ENCODE peak calls at places on chromosomes 11 and 22, in four cellular contexts. S is H7, U is PC-3, X is right lobe of liver. N is an unnamed sample.

GRCh38 chr22:47275479-47276218 is 513.2 kb downstream of the TBC1D22A start:
- DNase-seq in S (no peak), U (peak; percentile 78), X (peak; percentile 34), N (no peak)

GRCh38 chr22:46040471-46041465 is 63.8 kb upstream of the WNT7B start:
- DNase-seq in S (peak; percentile 48), U (no peak), X (peak; percentile 23), N (no peak)

GRCh38 chr11:70367071-70367470 is 31.3 kb upstream of the CTTN start:
- DNase-seq in S (no peak), U (no peak), X (no peak), N (no peak)

GRCh38 chr11:120810251-120810650 is 213.7 kb upstream of the TBCEL start:
- DNase-seq in S (no peak), U (no peak), X (no peak), N (no peak)

GRCh38 chr22:21947040-21948014 is 5.3 kb downstream of the PPM1F start:
- DNase-seq in S (peak; percentile 82), U (peak; percentile 19), X (no peak), N (no peak)

GRCh38 chr11:9739108-9739507 is 75.2 kb downstream of the SWAP70 start:
- DNase-seq in S (no peak), U (no peak), X (no peak), N (no peak)

GRCh38 chr11:926341-926916 is 759 bp downstream of the AP2A2 start:
- DNase-seq in S (peak; percentile 84), U (peak; percentile 47), X (no peak), N (no peak)

GRCh38 chr22:17434856-17435255 is 65.6 kb downstream of the CECR2 start:
- DNase-seq in S (no peak), U (no peak), X (no peak), N (no peak)

GRCh38 chr22:20062766-20063083 is 17.3 kb upstream of the DGCR8 start:
- DNase-seq in S (no peak), U (peak; percentile 42), X (no peak), N (no peak)

GRCh38 chr11:45713573-45713972 is 48.2 kb upstream of the CHST1 start:
- DNase-seq in S (no peak), U (no peak), X (no peak), N (no peak)

GRCh38 chr11:20134991-20135736 is 25.1 kb downstream of the DBX1 start:
- DNase-seq in S (no peak), U (no peak), X (no peak), N (no peak)

GRCh38 chr11:134607963-134608750 is 196.1 kb upstream of the B3GAT1 start:
- DNase-seq in S (no peak), U (no peak), X (no peak), N (no peak)

GRCh38 chr11:116507016-116507415 is 265.8 kb downstream of the BUD13 start:
- DNase-seq in S (no peak), U (no peak), X (no peak), N (no peak)

GRCh38 chr11:60059052-60059451 is 2.6 kb downstream of the MS4A3 start:
- DNase-seq in S (no peak), U (peak; percentile 70), X (no peak), N (no peak)

GRCh38 chr11:399731-400211 is 5.8 kb downstream of the PKP3 start:
- DNase-seq in S (no peak), U (no peak), X (no peak), N (no peak)

GRCh38 chr11:83007909-83008580 is 63.7 kb downstream of the RAB30 start:
- DNase-seq in S (no peak), U (no peak), X (peak; percentile 84), N (no peak)

GRCh38 chr22:19629331-19629719 is 85.0 kb upstream of the SEPTIN5 start:
- DNase-seq in S (no peak), U (no peak), X (no peak), N (no peak)

GRCh38 chr11:71774603-71775222 is 58.3 kb upstream of the DEFB108B start:
- DNase-seq in S (no peak), U (no peak), X (no peak), N (no peak)

GRCh38 chr11:72239296-72239848 is 4.6 kb downstream of the PHOX2A start:
- DNase-seq in S (no peak), U (peak; percentile 47), X (peak; percentile 45), N (no peak)

GRCh38 chr11:132337819-132338416 is 967.5 kb downstream of the NTM start:
- DNase-seq in S (no peak), U (no peak), X (no peak), N (no peak)

GRCh38 chr22:35156945-35157344 is 91.0 kb downstream of the ISX start:
- DNase-seq in S (no peak), U (no peak), X (no peak), N (no peak)
- H3K4me3 ChIP-seq in S (no peak overlapping the region), U (no peak overlapping the region), X (no peak overlapping the region), N (no peak overlapping the region)

GRCh38 chr11:62543680-62544444 is 2.7 kb downstream of the AHNAK start:
- DNase-seq in S (peak; percentile 62), U (peak; percentile 29), X (no peak), N (no peak)

GRCh38 chr11:62546244-62546936 is at the start of gene AHNAK:
- DNase-seq in S (peak; percentile 93), U (peak; percentile 75), X (peak; percentile 90), N (no peak)

GRCh38 chr11:62546937-62547625 is 475 bp upstream of the AHNAK start:
- DNase-seq in S (peak; percentile 76), U (peak; percentile 77), X (no peak), N (no peak)

GRCh38 chr11:62544521-62545436 is 1.8 kb downstream of the AHNAK start:
- DNase-seq in S (peak; percentile 66), U (peak; percentile 50), X (no peak), N (no peak)

GRCh38 chr11:62545437-62546243 is 966 bp downstream of the AHNAK start:
- DNase-seq in S (peak; percentile 95), U (peak; percentile 99), X (peak; percentile 86), N (peak; percentile 70)
- H3K4me3 ChIP-seq in S (peak overlapping the region; percentile 79), U (peak overlapping the region; percentile 96), X (peak overlapping the region; percentile 97), N (peak overlapping the region; percentile 95)

DNA sequence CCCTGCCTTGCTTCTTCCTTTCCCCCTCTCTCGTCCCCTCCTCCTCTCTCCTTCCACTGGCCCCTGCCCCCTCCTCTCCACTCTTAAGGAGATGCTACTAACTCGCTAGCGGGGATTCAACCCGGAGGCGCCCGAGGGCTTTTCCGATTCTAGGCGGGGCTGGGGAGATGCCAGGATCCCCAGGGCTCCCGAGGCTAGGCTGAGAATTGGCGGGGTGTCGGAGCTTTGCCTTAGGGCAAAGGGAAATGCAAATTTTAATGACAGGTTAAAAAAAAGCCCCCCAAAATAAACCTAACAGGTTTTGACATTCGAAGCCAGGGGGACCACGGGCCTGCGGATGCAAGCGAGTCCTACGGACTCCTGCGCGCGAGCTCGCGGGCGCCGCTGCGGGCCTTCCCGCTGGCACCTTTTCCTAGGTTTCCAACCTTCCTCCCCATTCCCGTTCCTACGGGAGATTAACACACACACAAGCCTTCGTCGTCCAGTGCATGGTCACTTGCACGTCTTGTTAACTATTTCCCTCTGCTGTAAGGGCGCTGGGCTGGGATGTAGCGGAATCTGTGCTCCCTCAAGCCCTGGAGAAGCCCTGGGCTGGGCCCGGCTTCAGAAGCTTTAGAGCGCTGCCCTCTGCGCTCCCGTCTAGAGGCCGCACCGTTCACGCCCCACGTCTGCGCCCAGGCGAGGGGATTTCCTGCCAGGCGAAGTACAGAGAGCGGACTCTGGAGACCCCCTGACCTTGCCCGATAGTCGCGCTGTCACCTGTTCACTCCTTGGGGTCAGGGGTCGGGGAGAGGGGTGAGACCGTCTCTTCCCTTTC is 725 bp upstream of the ALX4 start:
- DNase-seq in S (peak; percentile 85), U (no peak), X (no peak), N (no peak)
- H3K4me3 ChIP-seq in S (no peak overlapping the region), U (no peak overlapping the region), X (no peak overlapping the region), N (no peak overlapping the region)

GRCh38 chr11:33373636-33374035 is 116.5 kb downstream of the HIPK3 start:
- DNase-seq in S (no peak), U (peak; percentile 27), X (no peak), N (no peak)

GRCh38 chr11:33377100-33377851 is 120.1 kb downstream of the HIPK3 start:
- DNase-seq in S (no peak), U (no peak), X (no peak), N (no peak)

GRCh38 chr11:33376331-33377099 is 119.3 kb downstream of the HIPK3 start:
- DNase-seq in S (peak; percentile 78), U (no peak), X (no peak), N (no peak)

GRCh38 chr11:33375688-33376311 is 118.6 kb downstream of the HIPK3 start:
- DNase-seq in S (peak; percentile 83), U (peak; percentile 34), X (no peak), N (no peak)

DNA sequence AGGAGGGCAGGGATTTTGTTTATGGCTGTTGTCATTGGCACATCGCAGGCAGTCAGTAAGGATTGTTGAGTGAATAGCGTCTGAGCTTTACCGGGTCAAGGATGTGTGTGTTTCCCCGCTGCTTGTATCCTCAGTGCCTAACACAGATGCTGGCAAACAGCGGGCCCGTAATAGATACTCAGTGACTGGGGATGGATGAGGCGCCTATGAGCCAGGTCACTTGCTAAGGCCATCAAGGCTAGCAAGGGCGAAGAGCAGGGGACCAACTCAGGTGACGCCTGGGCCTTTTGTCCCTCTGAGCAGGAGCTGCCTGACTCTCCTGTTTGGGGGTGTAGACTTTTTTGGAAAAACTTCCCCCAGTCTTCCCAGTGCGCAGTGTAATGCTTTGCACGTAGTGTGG is 118.1 kb downstream of the HIPK3 start:
- DNase-seq in S (no peak), U (no peak), X (no peak), N (no peak)
- H3K4me3 ChIP-seq in S (peak overlapping the region; percentile 53), U (peak overlapping the region; percentile 70), X (no peak overlapping the region), N (no peak overlapping the region)

DNA sequence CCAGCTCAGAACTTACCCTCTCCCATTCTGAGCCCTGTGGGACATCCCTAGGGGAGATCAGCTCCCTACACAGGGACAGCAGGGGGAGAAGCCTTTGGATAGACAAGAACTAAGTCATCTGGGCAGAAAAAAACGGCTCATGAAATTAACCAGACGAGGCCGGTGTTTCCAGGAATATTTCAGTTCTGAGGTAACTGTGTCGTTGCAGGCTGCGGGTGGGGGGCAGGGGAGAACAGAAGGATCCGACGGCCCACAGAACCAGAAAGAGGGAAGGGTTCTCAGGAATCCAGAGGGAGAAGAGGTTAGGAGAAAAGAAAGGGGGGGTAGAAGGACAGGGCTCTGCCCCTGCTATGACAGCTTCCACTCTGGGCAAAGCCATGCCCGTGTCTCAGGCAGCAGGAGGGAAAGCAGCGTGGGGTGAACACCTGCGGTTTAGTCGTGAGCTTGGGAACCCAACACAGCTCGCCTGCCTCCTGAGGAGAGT is 3.6 kb downstream of the CLCF1 start:
- DNase-seq in S (peak; percentile 48), U (no peak), X (no peak), N (no peak)
- H3K4me3 ChIP-seq in S (no peak overlapping the region), U (no peak overlapping the region), X (no peak overlapping the region), N (no peak overlapping the region)

DNA sequence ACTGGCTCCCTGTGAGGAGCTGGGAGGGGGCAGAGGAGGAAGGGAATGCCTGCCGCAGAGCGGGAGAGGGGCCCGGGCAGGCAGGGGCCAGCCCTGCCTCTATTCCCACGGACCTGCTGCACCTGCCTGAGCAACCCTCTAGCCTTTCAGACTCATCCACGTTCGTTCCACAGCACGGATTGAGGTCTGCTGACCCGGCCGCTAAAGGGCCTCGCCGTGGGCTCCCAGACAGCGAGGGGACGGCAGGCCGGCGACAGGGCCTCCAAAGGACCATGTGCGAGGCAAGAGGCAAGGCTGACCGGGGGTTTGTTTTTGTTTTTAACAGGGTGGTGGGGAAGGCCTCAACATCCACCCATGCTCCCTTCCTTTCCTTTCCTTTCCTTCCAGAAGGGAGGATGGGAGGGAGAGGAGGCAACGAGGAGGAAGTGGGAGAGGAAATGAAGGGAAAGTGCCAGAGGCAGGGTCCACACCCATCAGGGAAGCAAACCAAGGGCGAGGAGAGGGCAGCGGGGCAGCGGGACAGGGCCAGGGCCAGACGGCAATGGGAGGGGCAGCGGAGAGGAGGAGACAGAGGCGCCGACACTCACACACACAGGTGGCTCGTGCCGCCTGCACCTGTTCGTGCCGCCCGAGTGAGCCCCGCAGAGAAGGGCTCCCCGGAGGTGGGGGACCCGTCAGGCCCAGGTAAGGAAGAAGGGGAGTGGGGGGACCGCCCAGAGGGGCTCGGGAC is 7.5 kb downstream of the LRFN4 start:
- DNase-seq in S (peak; percentile 60), U (no peak), X (no peak), N (no peak)
- H3K4me3 ChIP-seq in S (no peak overlapping the region), U (no peak overlapping the region), X (no peak overlapping the region), N (no peak overlapping the region)

GRCh38 chr11:128483211-128483788 is 104.1 kb downstream of the ETS1 start:
- DNase-seq in S (no peak), U (no peak), X (no peak), N (no peak)
- H3K4me3 ChIP-seq in S (no peak overlapping the region), U (no peak overlapping the region), X (no peak overlapping the region), N (no peak overlapping the region)